ENCODE peak calls at places on chromosomes 12 and 14, in ten cellular contexts. One of them, this sample, is unnamed.

GRCh38 chr12:12439636-12440035 is 82.8 kb downstream of the BORCS5 start:
- DNase-seq in mammary epithelial cell: peak; percentile 95
- DNase-seq in HFF-Myc: no peak
- DNase-seq in BE2C: no peak
- DNase-seq in upper lobe of right lung: no peak
- DNase-seq in Peyer's patch: no peak
- DNase-seq in tibial nerve: no peak
- DNase-seq in AG04450: no peak
- DNase-seq in fibroblast of lung: peak; percentile 79
- DNase-seq in spleen: no peak
- DNase-seq in this sample: no peak

GRCh38 chr12:109290061-109290460 is 19.0 kb downstream of the FOXN4 start:
- DNase-seq in mammary epithelial cell: no peak
- DNase-seq in HFF-Myc: no peak
- DNase-seq in BE2C: no peak
- DNase-seq in upper lobe of right lung: no peak
- DNase-seq in Peyer's patch: peak; percentile 41
- DNase-seq in tibial nerve: no peak
- DNase-seq in AG04450: no peak
- DNase-seq in fibroblast of lung: no peak
- DNase-seq in spleen: no peak
- DNase-seq in this sample: no peak

GRCh38 chr14:77120771-77121743 is 20.5 kb downstream of the ZDHHC22 start:
- DNase-seq in mammary epithelial cell: no peak
- DNase-seq in HFF-Myc: no peak
- DNase-seq in BE2C: no peak
- DNase-seq in upper lobe of right lung: no peak
- DNase-seq in Peyer's patch: no peak
- DNase-seq in tibial nerve: no peak
- DNase-seq in AG04450: no peak
- DNase-seq in fibroblast of lung: no peak
- DNase-seq in spleen: peak; percentile 79
- DNase-seq in this sample: no peak

GRCh38 chr14:76456200-76456599 is 80.3 kb downstream of the ESRRB start:
- DNase-seq in mammary epithelial cell: peak; percentile 24
- DNase-seq in HFF-Myc: peak; percentile 11
- DNase-seq in BE2C: peak; percentile 79
- DNase-seq in upper lobe of right lung: no peak
- DNase-seq in Peyer's patch: no peak
- DNase-seq in tibial nerve: no peak
- DNase-seq in AG04450: no peak
- DNase-seq in fibroblast of lung: no peak
- DNase-seq in spleen: no peak
- DNase-seq in this sample: peak; percentile 36

GRCh38 chr12:109291531-109292341 is 17.3 kb downstream of the FOXN4 start:
- DNase-seq in mammary epithelial cell: no peak
- DNase-seq in HFF-Myc: peak; percentile 16
- DNase-seq in BE2C: peak; percentile 88
- DNase-seq in upper lobe of right lung: no peak
- DNase-seq in Peyer's patch: peak; percentile 64
- DNase-seq in tibial nerve: no peak
- DNase-seq in AG04450: no peak
- DNase-seq in fibroblast of lung: peak; percentile 41
- DNase-seq in spleen: peak; percentile 60
- DNase-seq in this sample: no peak

GRCh38 chr14:96821501-96821900 is 24.3 kb downstream of the VRK1 start:
- DNase-seq in mammary epithelial cell: peak; percentile 94
- DNase-seq in HFF-Myc: no peak
- DNase-seq in BE2C: no peak
- DNase-seq in upper lobe of right lung: no peak
- DNase-seq in Peyer's patch: no peak
- DNase-seq in tibial nerve: no peak
- DNase-seq in AG04450: no peak
- DNase-seq in fibroblast of lung: peak; percentile 10
- DNase-seq in spleen: no peak
- DNase-seq in this sample: no peak

GRCh38 chr14:53796734-53797133 is 159.9 kb downstream of the BMP4 start:
- DNase-seq in mammary epithelial cell: no peak
- DNase-seq in HFF-Myc: no peak
- DNase-seq in BE2C: no peak
- DNase-seq in upper lobe of right lung: no peak
- DNase-seq in Peyer's patch: no peak
- DNase-seq in tibial nerve: no peak
- DNase-seq in AG04450: no peak
- DNase-seq in fibroblast of lung: no peak
- DNase-seq in spleen: no peak
- DNase-seq in this sample: no peak

GRCh38 chr12:91127296-91127695 is 16.0 kb upstream of the LUM start:
- DNase-seq in mammary epithelial cell: no peak
- DNase-seq in HFF-Myc: no peak
- DNase-seq in BE2C: no peak
- DNase-seq in upper lobe of right lung: no peak
- DNase-seq in Peyer's patch: no peak
- DNase-seq in tibial nerve: no peak
- DNase-seq in AG04450: no peak
- DNase-seq in fibroblast of lung: peak; percentile 33
- DNase-seq in spleen: no peak
- DNase-seq in this sample: no peak

GRCh38 chr12:59651230-59651920 is 55.5 kb downstream of the SLC16A7 start:
- DNase-seq in mammary epithelial cell: peak; percentile 47
- DNase-seq in HFF-Myc: no peak
- DNase-seq in BE2C: no peak
- DNase-seq in upper lobe of right lung: no peak
- DNase-seq in Peyer's patch: no peak
- DNase-seq in tibial nerve: no peak
- DNase-seq in AG04450: no peak
- DNase-seq in fibroblast of lung: peak; percentile 86
- DNase-seq in spleen: no peak
- DNase-seq in this sample: no peak

GRCh38 chr14:24297190-24297964 is 2.2 kb downstream of the DHRS1 start:
- DNase-seq in mammary epithelial cell: peak; percentile 54
- DNase-seq in HFF-Myc: no peak
- DNase-seq in BE2C: no peak
- DNase-seq in upper lobe of right lung: no peak
- DNase-seq in Peyer's patch: no peak
- DNase-seq in tibial nerve: no peak
- DNase-seq in AG04450: no peak
- DNase-seq in fibroblast of lung: no peak
- DNase-seq in spleen: no peak
- DNase-seq in this sample: peak; percentile 57

GRCh38 chr14:68792022-68792829 is 641 bp downstream of the ZFP36L1 start:
- DNase-seq in mammary epithelial cell: peak; percentile 30
- DNase-seq in HFF-Myc: no peak
- DNase-seq in BE2C: no peak
- DNase-seq in upper lobe of right lung: peak; percentile 70
- DNase-seq in Peyer's patch: peak; percentile 68
- DNase-seq in tibial nerve: no peak
- DNase-seq in AG04450: no peak
- DNase-seq in fibroblast of lung: no peak
- DNase-seq in spleen: peak; percentile 87
- DNase-seq in this sample: no peak

GRCh38 chr12:48788522-48788851 is 402 bp downstream of the ADCY6 start:
- DNase-seq in mammary epithelial cell: no peak
- DNase-seq in HFF-Myc: no peak
- DNase-seq in BE2C: no peak
- DNase-seq in upper lobe of right lung: peak; percentile 73
- DNase-seq in Peyer's patch: no peak
- DNase-seq in tibial nerve: no peak
- DNase-seq in AG04450: no peak
- DNase-seq in fibroblast of lung: no peak
- DNase-seq in spleen: no peak
- DNase-seq in this sample: no peak
- H3K4me3 ChIP-seq in mammary epithelial cell: peak overlapping the region; percentile 79
- H3K4me3 ChIP-seq in HFF-Myc: peak overlapping the region; percentile 70
- H3K4me3 ChIP-seq in BE2C: peak overlapping the region; percentile 65
- H3K4me3 ChIP-seq in upper lobe of right lung: peak overlapping the region; percentile 85
- H3K4me3 ChIP-seq in Peyer's patch: peak overlapping the region; percentile 51
- H3K4me3 ChIP-seq in tibial nerve: peak overlapping the region; percentile 93
- H3K4me3 ChIP-seq in AG04450: peak overlapping the region; percentile 75
- H3K4me3 ChIP-seq in fibroblast of lung: peak overlapping the region; percentile 89
- H3K4me3 ChIP-seq in spleen: peak overlapping the region; percentile 58
- H3K4me3 ChIP-seq in this sample: no peak overlapping the region

GRCh38 chr12:68613209-68613904 is 2.7 kb downstream of the RAP1B start:
- DNase-seq in mammary epithelial cell: no peak
- DNase-seq in HFF-Myc: no peak
- DNase-seq in BE2C: no peak
- DNase-seq in upper lobe of right lung: no peak
- DNase-seq in Peyer's patch: no peak
- DNase-seq in tibial nerve: no peak
- DNase-seq in AG04450: no peak
- DNase-seq in fibroblast of lung: no peak
- DNase-seq in spleen: no peak
- DNase-seq in this sample: peak; percentile 28

GRCh38 chr12:68612245-68612644 is 1.5 kb downstream of the RAP1B start:
- DNase-seq in mammary epithelial cell: peak; percentile 60
- DNase-seq in HFF-Myc: no peak
- DNase-seq in BE2C: no peak
- DNase-seq in upper lobe of right lung: no peak
- DNase-seq in Peyer's patch: no peak
- DNase-seq in tibial nerve: no peak
- DNase-seq in AG04450: no peak
- DNase-seq in fibroblast of lung: peak; percentile 48
- DNase-seq in spleen: no peak
- DNase-seq in this sample: no peak

GRCh38 chr12:68614105-68614679 is 3.5 kb downstream of the RAP1B start:
- DNase-seq in mammary epithelial cell: no peak
- DNase-seq in HFF-Myc: no peak
- DNase-seq in BE2C: no peak
- DNase-seq in upper lobe of right lung: no peak
- DNase-seq in Peyer's patch: no peak
- DNase-seq in tibial nerve: no peak
- DNase-seq in AG04450: no peak
- DNase-seq in fibroblast of lung: no peak
- DNase-seq in spleen: no peak
- DNase-seq in this sample: no peak

GRCh38 chr12:68612675-68613074 is 2.0 kb downstream of the RAP1B start:
- DNase-seq in mammary epithelial cell: no peak
- DNase-seq in HFF-Myc: no peak
- DNase-seq in BE2C: no peak
- DNase-seq in upper lobe of right lung: no peak
- DNase-seq in Peyer's patch: no peak
- DNase-seq in tibial nerve: no peak
- DNase-seq in AG04450: no peak
- DNase-seq in fibroblast of lung: no peak
- DNase-seq in spleen: no peak
- DNase-seq in this sample: no peak

DNA sequence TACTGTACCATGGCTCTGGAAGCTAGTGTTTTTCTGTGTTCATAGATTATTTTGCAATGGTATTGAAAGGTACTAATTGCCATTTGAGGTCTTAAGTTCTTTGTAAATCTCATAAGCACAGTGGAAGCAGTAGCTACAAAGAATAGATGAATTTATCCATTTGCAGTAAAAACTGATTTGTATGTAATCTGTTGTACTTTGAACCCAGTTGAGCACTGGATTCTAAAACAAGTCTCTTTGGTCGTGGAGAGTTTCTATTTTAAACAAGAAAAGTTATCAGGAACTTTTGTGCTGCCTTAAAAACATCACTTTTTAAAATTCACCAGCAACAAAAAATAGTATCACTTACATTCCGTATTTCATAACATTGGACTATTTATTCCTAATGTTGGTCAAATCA is 4.1 kb downstream of the RAP1B start:
- DNase-seq in mammary epithelial cell: no peak
- DNase-seq in HFF-Myc: no peak
- DNase-seq in BE2C: no peak
- DNase-seq in upper lobe of right lung: no peak
- DNase-seq in Peyer's patch: no peak
- DNase-seq in tibial nerve: no peak
- DNase-seq in AG04450: no peak
- DNase-seq in fibroblast of lung: no peak
- DNase-seq in spleen: no peak
- DNase-seq in this sample: no peak
- H3K4me3 ChIP-seq in mammary epithelial cell: no peak overlapping the region
- H3K4me3 ChIP-seq in HFF-Myc: no peak overlapping the region
- H3K4me3 ChIP-seq in BE2C: no peak overlapping the region
- H3K4me3 ChIP-seq in upper lobe of right lung: peak overlapping the region; percentile 87
- H3K4me3 ChIP-seq in Peyer's patch: no peak overlapping the region
- H3K4me3 ChIP-seq in tibial nerve: no peak overlapping the region
- H3K4me3 ChIP-seq in AG04450: no peak overlapping the region
- H3K4me3 ChIP-seq in fibroblast of lung: no peak overlapping the region
- H3K4me3 ChIP-seq in spleen: no peak overlapping the region
- H3K4me3 ChIP-seq in this sample: no peak overlapping the region

GRCh38 chr12:10214131-10214876 is 1.6 kb downstream of the GABARAPL1 start:
- DNase-seq in mammary epithelial cell: peak; percentile 32
- DNase-seq in HFF-Myc: no peak
- DNase-seq in BE2C: no peak
- DNase-seq in upper lobe of right lung: no peak
- DNase-seq in Peyer's patch: no peak
- DNase-seq in tibial nerve: no peak
- DNase-seq in AG04450: no peak
- DNase-seq in fibroblast of lung: peak; percentile 86
- DNase-seq in spleen: no peak
- DNase-seq in this sample: no peak

GRCh38 chr12:10214877-10215267 is 2.2 kb downstream of the GABARAPL1 start:
- DNase-seq in mammary epithelial cell: no peak
- DNase-seq in HFF-Myc: no peak
- DNase-seq in BE2C: no peak
- DNase-seq in upper lobe of right lung: no peak
- DNase-seq in Peyer's patch: no peak
- DNase-seq in tibial nerve: no peak
- DNase-seq in AG04450: no peak
- DNase-seq in fibroblast of lung: peak; percentile 51
- DNase-seq in spleen: no peak
- DNase-seq in this sample: no peak

GRCh38 chr12:10213168-10214130 is 772 bp downstream of the GABARAPL1 start:
- DNase-seq in mammary epithelial cell: peak; percentile 70
- DNase-seq in HFF-Myc: no peak
- DNase-seq in BE2C: peak; percentile 29
- DNase-seq in upper lobe of right lung: peak; percentile 91
- DNase-seq in Peyer's patch: peak; percentile 78
- DNase-seq in tibial nerve: peak; percentile 70
- DNase-seq in AG04450: peak; percentile 68
- DNase-seq in fibroblast of lung: peak; percentile 92
- DNase-seq in spleen: peak; percentile 88
- DNase-seq in this sample: peak; percentile 50

GRCh38 chr12:10218021-10218420 is 5.3 kb downstream of the GABARAPL1 start:
- DNase-seq in mammary epithelial cell: no peak
- DNase-seq in HFF-Myc: no peak
- DNase-seq in BE2C: no peak
- DNase-seq in upper lobe of right lung: no peak
- DNase-seq in Peyer's patch: no peak
- DNase-seq in tibial nerve: no peak
- DNase-seq in AG04450: no peak
- DNase-seq in fibroblast of lung: no peak
- DNase-seq in spleen: no peak
- DNase-seq in this sample: no peak

GRCh38 chr12:10215451-10215850 is 2.8 kb downstream of the GABARAPL1 start:
- DNase-seq in mammary epithelial cell: no peak
- DNase-seq in HFF-Myc: no peak
- DNase-seq in BE2C: no peak
- DNase-seq in upper lobe of right lung: no peak
- DNase-seq in Peyer's patch: no peak
- DNase-seq in tibial nerve: no peak
- DNase-seq in AG04450: no peak
- DNase-seq in fibroblast of lung: no peak
- DNase-seq in spleen: no peak
- DNase-seq in this sample: no peak
- H3K4me3 ChIP-seq in mammary epithelial cell: no peak overlapping the region
- H3K4me3 ChIP-seq in HFF-Myc: no peak overlapping the region
- H3K4me3 ChIP-seq in BE2C: no peak overlapping the region
- H3K4me3 ChIP-seq in upper lobe of right lung: peak overlapping the region; percentile 70
- H3K4me3 ChIP-seq in Peyer's patch: no peak overlapping the region
- H3K4me3 ChIP-seq in tibial nerve: no peak overlapping the region
- H3K4me3 ChIP-seq in AG04450: peak overlapping the region; percentile 100
- H3K4me3 ChIP-seq in fibroblast of lung: peak overlapping the region; percentile 98
- H3K4me3 ChIP-seq in spleen: no peak overlapping the region
- H3K4me3 ChIP-seq in this sample: no peak overlapping the region

GRCh38 chr12:57110189-57111045 is 745 bp downstream of the STAT6 start:
- DNase-seq in mammary epithelial cell: peak; percentile 60
- DNase-seq in HFF-Myc: no peak
- DNase-seq in BE2C: no peak
- DNase-seq in upper lobe of right lung: peak; percentile 87
- DNase-seq in Peyer's patch: peak; percentile 78
- DNase-seq in tibial nerve: peak; percentile 71
- DNase-seq in AG04450: no peak
- DNase-seq in fibroblast of lung: no peak
- DNase-seq in spleen: peak; percentile 93
- DNase-seq in this sample: peak; percentile 80
- H3K4me3 ChIP-seq in mammary epithelial cell: peak overlapping the region; percentile 68
- H3K4me3 ChIP-seq in HFF-Myc: peak overlapping the region; percentile 79
- H3K4me3 ChIP-seq in BE2C: no peak overlapping the region
- H3K4me3 ChIP-seq in upper lobe of right lung: peak overlapping the region; percentile 96
- H3K4me3 ChIP-seq in Peyer's patch: peak overlapping the region; percentile 74
- H3K4me3 ChIP-seq in tibial nerve: peak overlapping the region; percentile 94
- H3K4me3 ChIP-seq in AG04450: peak overlapping the region; percentile 87
- H3K4me3 ChIP-seq in fibroblast of lung: peak overlapping the region; percentile 77
- H3K4me3 ChIP-seq in spleen: peak overlapping the region; percentile 82
- H3K4me3 ChIP-seq in this sample: peak overlapping the region; percentile 93